ENCODE peak calls at places on chromosomes 13 and 19, in four cellular contexts. E, U, I and H are unnamed samples.

GRCh38 chr19:16660763-16661479 is at the start of gene TMEM38A:
- DNase-seq in E (peak; percentile 85), U (no peak), I (no peak), H (peak; percentile 19)

GRCh38 chr13:45472171-45472705 is 7.5 kb downstream of the COG3 start:
- DNase-seq in E (no peak), U (no peak), I (no peak), H (no peak)

GRCh38 chr19:21115430-21115829 is 26.4 kb upstream of the ZNF431 start:
- DNase-seq in E (no peak), U (no peak), I (no peak), H (no peak)

GRCh38 chr19:33677745-33678426 is 56.1 kb downstream of the CHST8 start:
- DNase-seq in E (no peak), U (no peak), I (no peak), H (no peak)

GRCh38 chr19:45404557-45405434 is at the start of gene PPP1R13L:
- DNase-seq in E (peak; percentile 68), U (peak; percentile 52), I (peak; percentile 36), H (peak; percentile 81)

GRCh38 chr13:99214232-99214631 is 13.6 kb downstream of the UBAC2 start:
- DNase-seq in E (no peak), U (no peak), I (no peak), H (no peak)

GRCh38 chr19:29576761-29577661 is 29.1 kb upstream of the POP4 start:
- DNase-seq in E (no peak), U (no peak), I (no peak), H (no peak)

GRCh38 chr19:6357995-6358394 is 3.3 kb upstream of the CLPP start:
- DNase-seq in E (peak; percentile 44), U (no peak), I (no peak), H (no peak)

GRCh38 chr13:91216928-91217700 is 130.4 kb upstream of the MIR17HG start:
- DNase-seq in E (no peak), U (no peak), I (no peak), H (no peak)

GRCh38 chr13:51057931-51058330 is 53.1 kb downstream of the C13orf42 start:
- DNase-seq in E (no peak), U (no peak), I (no peak), H (no peak)

GRCh38 chr19:16595097-16595496 is 22.9 kb upstream of the SLC35E1 start:
- DNase-seq in E (peak; percentile 36), U (no peak), I (no peak), H (no peak)

GRCh38 chr13:48618937-48619336 is 34.8 kb upstream of the CYSLTR2 start:
- DNase-seq in E (no peak), U (no peak), I (no peak), H (no peak)

GRCh38 chr13:23735329-23735728 is 153.9 kb downstream of the MIPEP start:
- DNase-seq in E (no peak), U (no peak), I (no peak), H (no peak)

GRCh38 chr19:48992571-48993174 is 436 bp downstream of the GYS1 start:
- DNase-seq in E (peak; percentile 77), U (no peak), I (no peak), H (no peak)

GRCh38 chr19:8069116-8069973 is 16.8 kb downstream of the CCL25 start:
- DNase-seq in E (peak; percentile 36), U (no peak), I (no peak), H (no peak)

GRCh38 chr13:74278901-74279300 is 144.7 kb upstream of the KLF12 start:
- DNase-seq in E (no peak), U (no peak), I (no peak), H (no peak)

GRCh38 chr13:41791056-41791455 is 169.9 kb downstream of the VWA8 start:
- DNase-seq in E (peak; percentile 21), U (no peak), I (no peak), H (no peak)

GRCh38 chr13:95568131-95568530 is 15.6 kb downstream of the CLDN10 start:
- DNase-seq in E (no peak), U (no peak), I (no peak), H (no peak)

GRCh38 chr13:25148005-25148798 is 23.9 kb downstream of the AMER2 start:
- DNase-seq in E (no peak), U (no peak), I (no peak), H (no peak)

GRCh38 chr13:96075953-96076543 is 13.9 kb upstream of the HS6ST3 start:
- DNase-seq in E (peak; percentile 49), U (no peak), I (no peak), H (no peak)

GRCh38 chr19:58196911-58197616 is 14.2 kb downstream of the ZNF274 start:
- DNase-seq in E (no peak), U (no peak), I (no peak), H (no peak)

GRCh38 chr13:79287994-79288795 is 117.9 kb downstream of the RBM26 start:
- DNase-seq in E (no peak), U (no peak), I (no peak), H (no peak)

GRCh38 chr13:48221301-48222190 is 11.5 kb upstream of the ITM2B start:
- DNase-seq in E (peak; percentile 22), U (no peak), I (no peak), H (no peak)

GRCh38 chr13:41916173-41916954 is 44.5 kb downstream of the VWA8 start:
- DNase-seq in E (peak; percentile 76), U (no peak), I (no peak), H (no peak)

GRCh38 chr13:66950666-66951065 is 279.5 kb downstream of the PCDH9 start:
- DNase-seq in E (no peak), U (no peak), I (no peak), H (no peak)

GRCh38 chr19:14248578-14249011 is 42.6 kb upstream of the ADGRL1 start:
- DNase-seq in E (peak; percentile 68), U (no peak), I (no peak), H (peak; percentile 78)

GRCh38 chr13:21420706-21421105 is 38.4 kb downstream of the ZDHHC20 start:
- DNase-seq in E (peak; percentile 29), U (no peak), I (no peak), H (no peak)

GRCh38 chr13:40477623-40478608 is 188.5 kb downstream of the FOXO1 start:
- DNase-seq in E (no peak), U (no peak), I (no peak), H (no peak)

GRCh38 chr13:57740719-57741118 is 109.2 kb downstream of the PCDH17 start:
- DNase-seq in E (no peak), U (no peak), I (no peak), H (no peak)

GRCh38 chr19:49809155-49809986 is 3.7 kb downstream of the FUZ start:
- DNase-seq in E (peak; percentile 93), U (no peak), I (no peak), H (peak; percentile 49)

GRCh38 chr13:112704634-112705145 is 14.9 kb downstream of the ATP11A start:
- DNase-seq in E (peak; percentile 39), U (no peak), I (no peak), H (no peak)

DNA sequence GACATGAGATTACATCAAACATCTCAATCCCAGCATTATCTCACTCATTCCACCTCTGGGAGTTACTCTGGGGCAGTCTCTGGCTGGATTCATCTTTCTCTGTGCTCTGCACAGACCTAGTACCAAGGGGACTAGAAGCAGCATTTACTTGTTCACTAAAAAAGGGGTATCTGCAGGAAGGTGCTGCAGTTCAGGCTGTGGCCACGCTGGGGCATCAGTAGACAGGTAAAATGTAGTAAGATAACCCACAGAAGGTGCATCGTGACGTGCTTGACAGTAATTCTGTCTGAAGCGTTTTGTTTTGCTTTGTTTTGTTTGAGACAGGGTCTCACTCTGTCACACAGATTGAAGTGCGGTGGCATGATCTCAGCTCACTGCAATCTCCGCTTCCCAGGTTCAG is 29.3 kb downstream of the ZNF564 start:
- DNase-seq in E (no peak), U (no peak), I (no peak), H (no peak)
- TF ChIP-seq CTCF in E (no peak), U (no peak), I (no peak), H (no peak)

GRCh38 chr13:27383104-27383921 is 41.1 kb upstream of the GTF3A start:
- DNase-seq in E (no peak), U (no peak), I (no peak), H (no peak)
- TF ChIP-seq CTCF in E (no peak), U (no peak), I (no peak), H (no peak)

DNA sequence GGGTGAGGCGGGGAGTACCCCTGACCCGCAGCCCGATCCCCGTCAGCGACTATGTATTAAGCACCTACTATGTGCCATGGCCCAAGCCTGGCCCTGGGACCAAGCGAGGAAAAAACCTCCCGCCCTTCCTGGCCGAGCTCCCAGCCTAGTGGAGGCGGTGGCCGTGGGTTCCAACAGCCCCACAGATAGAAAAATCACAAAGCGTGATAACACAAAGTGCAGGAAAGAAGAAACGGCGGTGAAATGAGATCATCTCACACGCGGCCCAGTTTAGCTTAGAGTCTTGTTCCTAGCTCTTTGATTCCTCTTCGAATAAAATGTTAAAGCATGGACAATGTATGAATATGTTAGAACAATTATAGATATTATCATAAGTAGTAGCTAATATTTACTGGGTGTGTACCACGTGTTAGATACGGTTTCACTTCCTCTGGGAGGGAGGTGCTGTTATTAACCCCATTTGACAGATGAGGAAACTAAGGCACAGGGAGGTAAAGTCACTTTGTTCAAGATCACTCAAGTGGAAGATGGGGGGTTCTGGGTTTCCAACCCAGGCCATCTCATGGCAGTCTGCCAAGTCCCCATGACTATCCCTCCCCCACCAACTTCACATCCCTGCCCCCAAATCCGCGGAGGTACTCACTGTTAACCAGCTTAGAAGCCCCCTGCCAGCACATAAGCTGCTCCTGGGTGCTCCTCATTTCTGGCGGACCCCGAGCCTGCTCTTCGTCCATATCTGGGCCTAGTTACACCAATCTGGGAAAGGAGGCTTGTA is 1.2 kb upstream of the FXYD7 start:
- DNase-seq in E (peak; percentile 60), U (no peak), I (no peak), H (no peak)
- TF ChIP-seq CTCF in E (no peak), U (no peak), I (no peak), H (no peak)

DNA sequence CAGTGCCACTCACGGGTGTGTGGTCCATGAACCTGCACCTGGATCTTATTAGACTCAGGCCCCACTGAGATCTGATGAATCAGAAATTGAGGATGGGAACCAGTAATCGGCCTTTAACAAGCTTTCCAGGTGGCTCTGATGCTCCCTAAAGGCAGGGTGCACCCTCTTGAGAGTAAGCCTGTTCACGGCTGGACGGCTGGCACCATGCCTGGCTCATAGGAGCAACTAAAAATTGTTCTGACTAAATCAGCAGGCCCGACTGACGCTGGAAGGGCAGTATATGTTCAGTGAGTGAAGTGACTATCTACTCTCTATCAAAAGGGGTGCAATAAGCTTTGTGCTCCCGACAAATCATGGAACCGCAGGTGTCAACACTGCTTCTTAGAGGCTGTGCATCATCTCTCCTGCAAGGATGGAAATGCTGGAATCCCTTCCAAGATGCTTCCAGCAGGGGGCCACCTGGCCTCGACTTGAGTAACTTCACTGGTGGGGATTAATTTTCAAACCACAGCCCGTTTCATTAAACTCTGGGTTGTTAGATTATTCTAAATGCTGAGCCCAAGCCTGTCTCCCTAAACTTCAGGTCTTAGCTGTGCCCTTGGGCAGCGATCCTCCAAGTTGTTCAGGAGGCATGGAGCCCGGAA is 28.4 kb downstream of the TMTC4 start:
- DNase-seq in E (peak; percentile 87), U (no peak), I (no peak), H (no peak)
- TF ChIP-seq CTCF in E (peak; percentile 63), U (no peak), I (peak; percentile 12), H (peak; percentile 39)